ENCODE peak calls at places on chromosomes 4 and X, in nine cellular contexts. M is left ventricle myocardium inferior; B is neural progenitor cell; D is SK-N-SH; X is heart left ventricle; I is vagina; K is pancreas; W is Peyer's patch; F is CD8-positive, alpha-beta T cell. R is an unnamed sample. For H3K36me3, the result is how much of the 10 kb centered on the place peaks cover.

GRCh38 chr4:107219681-107220080 is 183.6 kb upstream of the DKK2 start:
- DNase-seq in I (no peak), M (no peak), K (no peak), F (no peak), D (no peak), B (no peak), W (no peak), X (no peak), R (no peak)

GRCh38 chr4:25859429-25860148 is 3.2 kb downstream of the SEL1L3 start:
- DNase-seq in K (no peak), W (no peak), B (no peak), M (no peak), X (no peak), F (peak), I (no peak), D (peak), R (peak)

GRCh38 chr4:140018931-140019618 is 134.9 kb downstream of the MAML3 start:
- DNase-seq in D (no peak), M (no peak), K (no peak), W (no peak), I (no peak), F (no peak), X (no peak), B (no peak), R (no peak)

GRCh38 chr4:83599183-83599582 is 63.3 kb downstream of the GPAT3 start:
- DNase-seq in B (no peak), M (no peak), K (no peak), X (no peak), F (no peak), W (no peak), D (no peak), I (no peak), R (no peak)

GRCh38 chr4:153439831-153440230 is 26.3 kb upstream of the TMEM131L start:
- DNase-seq in I (no peak), W (no peak), B (no peak), M (no peak), X (no peak), K (no peak), D (no peak), F (no peak), R (no peak)

GRCh38 chr4:139461022-139461421 is 7.1 kb downstream of the RAB33B start:
- DNase-seq in W (no peak), K (no peak), I (no peak), F (no peak), X (no peak), M (no peak), B (no peak), D (peak), R (no peak)

GRCh38 chr4:189202182-189202868 is 738.3 kb upstream of the FRG1 start:
- DNase-seq in K (peak), W (no peak), M (peak), I (no peak), X (peak), D (peak), B (peak), F (no peak), R (no peak)

GRCh38 chr4:1862055-1862911 is 6.3 kb upstream of the LETM1 start:
- DNase-seq in F (peak), K (no peak), W (no peak), D (no peak), M (no peak), I (no peak), B (no peak), X (no peak), R (peak)

GRCh38 chr4:48121180-48121579 is 12.9 kb downstream of the TXK start:
- DNase-seq in M (no peak), K (no peak), I (no peak), W (no peak), F (no peak), B (no peak), X (no peak), D (no peak), R (no peak)

GRCh38 chr4:84683065-84683464 is 100.1 kb downstream of the CDS1 start:
- DNase-seq in B (no peak), K (no peak), I (no peak), D (no peak), F (no peak), M (no peak), X (no peak), W (no peak), R (no peak)
- H3K36me3 ChIP-seq in B (under half), K (half or more), I (under half), D (half or more), F (under half), M (half or more), X (half or more), W (under half), R (under half)

DNA sequence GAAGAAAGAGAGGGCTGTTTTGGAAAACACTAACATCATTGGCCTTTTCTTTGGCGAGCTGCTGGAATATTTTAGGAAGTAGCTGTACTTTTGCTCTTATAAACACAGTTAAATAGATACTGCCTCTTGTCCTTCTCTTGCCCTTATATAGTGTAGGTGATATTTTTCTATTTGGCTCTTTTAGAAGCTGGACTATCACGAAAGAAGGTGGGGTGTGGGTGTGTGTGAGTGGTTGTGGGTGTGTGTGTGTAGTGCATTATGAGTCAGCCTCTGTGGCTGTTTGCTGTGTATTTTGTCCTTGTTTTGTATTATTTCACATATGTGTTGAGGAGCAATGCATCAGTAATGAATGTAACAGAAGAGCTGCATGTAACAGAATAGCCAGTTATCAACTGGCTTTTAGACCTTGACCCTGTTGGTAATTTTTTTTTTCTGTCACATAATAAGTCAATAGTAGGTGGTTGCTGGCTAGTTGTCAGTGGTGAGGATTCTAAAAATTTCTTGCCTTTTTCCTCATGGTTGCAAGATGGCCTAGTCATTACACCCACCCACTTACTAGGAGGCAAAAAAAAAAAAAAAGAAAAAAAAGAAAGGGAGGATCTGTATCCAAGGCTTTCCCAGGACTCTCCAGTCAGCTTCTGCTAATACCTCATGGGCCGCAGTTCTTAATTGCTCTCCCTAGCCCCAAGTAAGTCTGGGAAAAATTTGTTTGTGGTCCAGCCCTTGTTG is 23.8 kb downstream of the ARHGAP10 start:
- DNase-seq in B (no peak), D (no peak), M (no peak), W (no peak), F (no peak), K (no peak), I (no peak), X (no peak), R (no peak)
- H3K27ac ChIP-seq in B (no peak), D (peak), M (peak), W (peak), F (no peak), K (no peak), I (peak), X (peak), R (no peak)

GRCh38 chr4:18198653-18199052 is 177.1 kb upstream of the LCORL start:
- DNase-seq in D (no peak), F (no peak), I (no peak), X (no peak), W (no peak), B (peak), M (no peak), K (no peak), R (no peak)

GRCh38 chr4:18197467-18197866 is 175.9 kb upstream of the LCORL start:
- DNase-seq in F (no peak), W (no peak), B (no peak), M (no peak), X (no peak), I (no peak), D (no peak), K (no peak), R (no peak)

GRCh38 chr4:18194278-18194677 is 172.7 kb upstream of the LCORL start:
- DNase-seq in M (no peak), I (no peak), W (no peak), K (no peak), X (no peak), B (no peak), D (no peak), F (no peak), R (no peak)

DNA sequence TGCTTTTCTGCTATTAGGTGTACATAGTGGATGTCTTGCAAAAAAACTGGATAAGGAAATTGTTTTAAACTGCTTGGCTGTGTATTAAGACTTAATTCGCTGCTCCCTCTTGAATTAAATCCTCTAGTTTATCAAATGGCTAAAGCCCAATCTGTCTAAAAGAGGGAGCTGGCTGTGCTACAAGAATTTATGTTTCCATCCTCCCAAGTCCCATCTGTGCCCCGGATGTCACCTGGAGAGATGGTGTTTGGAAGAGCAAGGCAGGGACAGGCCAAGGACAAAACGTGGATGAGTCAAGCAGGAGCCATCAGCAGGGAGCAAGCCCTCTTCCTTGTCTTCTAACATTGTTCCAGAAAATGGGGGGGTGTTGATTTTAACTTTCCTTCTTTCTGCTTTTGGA is 171.3 kb upstream of the LCORL start:
- DNase-seq in F (no peak), K (no peak), I (no peak), D (no peak), M (no peak), X (no peak), W (no peak), B (no peak), R (no peak)
- H3K4me3 ChIP-seq in F (no peak), K (no peak), I (no peak), D (no peak), M (no peak), X (no peak), W (no peak), B (no peak), R (no peak)

DNA sequence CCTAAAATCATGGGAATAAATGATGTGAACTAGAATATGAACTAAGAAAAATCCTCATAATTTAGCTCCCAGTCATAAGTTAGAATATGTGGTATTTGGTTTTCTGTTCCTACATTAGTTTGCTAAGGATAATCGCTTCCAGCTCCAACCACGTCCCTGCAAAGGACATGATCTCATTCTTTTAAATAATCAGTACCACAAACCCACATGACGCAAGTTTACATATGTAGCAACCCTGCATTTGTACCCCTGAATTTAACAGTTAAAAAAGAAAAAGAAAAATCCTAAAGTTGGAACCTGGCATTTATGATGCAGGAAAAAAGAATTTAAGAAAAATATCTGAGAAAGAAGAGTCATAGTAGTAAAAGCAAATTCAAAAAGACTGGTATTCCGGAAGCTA is 13.3 kb downstream of the UBA6 start:
- DNase-seq in D (no peak), F (no peak), M (no peak), B (no peak), W (no peak), I (no peak), X (no peak), K (no peak), R (no peak)
- H3K36me3 ChIP-seq in D (half or more), F (under half), M (under half), B (under half), W (under half), I (under half), X (under half), K (under half), R (under half)

GRCh38 chr4:54054501-54054900 is 9.9 kb downstream of the CHIC2 start:
- DNase-seq in W (no peak), I (no peak), F (no peak), X (no peak), K (no peak), D (peak), M (no peak), B (peak), R (no peak)

GRCh38 chr4:54061067-54061466 is 3.3 kb downstream of the CHIC2 start:
- DNase-seq in X (no peak), I (no peak), M (no peak), F (no peak), D (no peak), K (no peak), W (no peak), B (no peak), R (no peak)

GRCh38 chr4:54056360-54056759 is 8.0 kb downstream of the CHIC2 start:
- DNase-seq in F (no peak), D (no peak), X (no peak), M (no peak), K (no peak), I (no peak), W (no peak), B (no peak), R (peak)

GRCh38 chr4:54055494-54055893 is 8.9 kb downstream of the CHIC2 start:
- DNase-seq in B (no peak), M (no peak), X (no peak), F (no peak), D (no peak), W (no peak), K (no peak), I (no peak), R (no peak)

DNA sequence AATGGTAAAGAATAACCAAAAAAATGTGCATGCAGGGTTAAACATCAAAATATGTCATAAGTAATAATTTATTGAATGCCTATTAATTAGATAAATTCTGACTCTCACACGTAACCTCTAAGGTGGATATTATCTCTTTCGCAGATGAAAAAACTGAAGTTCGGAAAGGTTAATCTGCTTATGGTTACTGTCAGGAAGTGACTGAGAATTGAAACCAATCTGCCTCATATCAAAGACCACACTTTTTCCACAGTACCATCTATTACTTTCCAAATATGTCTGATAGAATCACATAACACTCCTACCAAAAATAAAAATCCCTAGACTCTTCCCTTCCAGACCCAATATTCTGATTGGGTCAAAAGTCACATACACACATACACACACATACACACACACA is 6.2 kb downstream of the CHIC2 start:
- DNase-seq in W (no peak), M (no peak), K (no peak), I (no peak), X (no peak), B (no peak), D (no peak), F (no peak), R (no peak)
- H3K27ac ChIP-seq in W (no peak), M (no peak), K (no peak), I (no peak), X (no peak), B (no peak), D (no peak), F (no peak), R (peak)

DNA sequence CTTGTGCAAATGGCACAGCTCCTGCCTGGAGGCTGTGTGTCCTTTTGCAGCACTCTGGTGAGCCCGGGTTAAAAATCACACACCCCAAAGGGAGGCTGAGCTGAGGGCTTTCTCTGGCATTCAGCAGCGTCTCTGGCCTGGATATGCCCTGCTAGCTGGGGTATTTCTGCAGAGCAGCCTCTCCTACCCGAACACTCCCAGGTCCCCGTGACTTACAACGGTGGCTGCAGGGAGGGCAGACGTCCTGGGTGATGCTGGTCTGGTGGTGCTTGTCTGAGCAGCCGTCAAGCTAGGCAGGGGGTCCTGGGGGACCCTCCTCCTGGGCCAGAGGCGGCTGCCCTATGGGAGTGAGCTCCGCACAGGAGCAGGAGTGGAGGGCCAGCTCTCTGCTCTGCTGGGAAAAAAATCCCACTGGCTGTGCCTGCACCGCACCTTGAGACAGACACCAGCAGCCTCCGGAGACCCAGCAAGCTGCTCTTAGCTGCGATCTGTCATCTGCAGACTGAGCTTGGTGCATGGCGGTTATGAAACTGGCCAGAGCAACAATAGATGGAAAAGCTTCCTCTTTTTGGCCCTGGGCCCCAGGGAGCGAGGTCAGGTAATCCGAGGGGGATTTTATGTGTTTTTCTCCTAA is 41.3 kb upstream of the ASMTL start:
- DNase-seq in I (no peak), M (no peak), F (no peak), W (no peak), K (no peak), D (no peak), X (no peak), B (peak), R (no peak)
- H3K4me3 ChIP-seq in I (no peak), M (peak), F (no peak), W (peak), K (no peak), D (no peak), X (peak), B (no peak), R (no peak)

GRCh38 chrX:42946544-42947223 is 168.7 kb upstream of the PPP1R2C start:
- DNase-seq in W (no peak), K (no peak), B (no peak), X (no peak), I (no peak), D (no peak), F (no peak), M (no peak), R (no peak)

GRCh38 chrX:42943051-42943450 is 165.1 kb upstream of the PPP1R2C start:
- DNase-seq in K (no peak), B (no peak), X (no peak), F (no peak), I (no peak), D (no peak), M (no peak), W (no peak), R (peak)

GRCh38 chrX:42944381-42944998 is 166.5 kb upstream of the PPP1R2C start:
- DNase-seq in F (no peak), M (no peak), B (no peak), I (no peak), X (no peak), K (no peak), W (no peak), D (no peak), R (peak)

DNA sequence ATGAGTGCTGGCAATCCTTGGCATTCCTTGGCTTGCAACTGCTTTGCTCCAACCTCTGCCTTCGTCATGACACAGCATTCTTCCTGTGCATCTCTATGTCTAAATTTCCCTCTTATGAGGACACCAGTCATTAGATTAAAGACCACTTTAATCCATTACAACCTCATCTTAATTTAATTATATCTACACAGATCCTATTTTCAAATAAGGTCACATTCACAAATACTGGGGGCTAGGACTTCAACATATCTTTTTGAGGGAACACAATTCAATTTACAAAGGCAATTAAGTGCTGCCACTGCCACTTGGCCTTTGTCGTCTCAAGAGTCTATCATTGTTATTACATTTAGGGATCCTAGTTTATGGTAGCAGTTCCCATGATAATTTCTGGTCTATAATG is 163.7 kb upstream of the PPP1R2C start:
- DNase-seq in W (no peak), K (no peak), F (no peak), M (no peak), B (no peak), D (no peak), X (no peak), I (no peak), R (no peak)
- H3K36me3 ChIP-seq in W (under half), K (under half), F (under half), M (under half), B (under half), D (under half), X (under half), I (under half), R (under half)